ENCODE peak calls at places on chromosome 17, in seven cellular contexts. E, L, D, T, B, V and W are unnamed samples.

GRCh38 chr17:10349403-10349802 is 23.4 kb downstream of the MYH13 start:
- DNase-seq in E (peak; percentile 66), L (no peak), D (no peak), T (peak; percentile 25), B (no peak), V (no peak), W (no peak)

GRCh38 chr17:77248216-77249054 is 107.7 kb downstream of the SEC14L1 start:
- DNase-seq in E (no peak), L (no peak), D (no peak), T (no peak), B (no peak), V (no peak), W (no peak)

GRCh38 chr17:6638046-6638908 is 2.2 kb downstream of the KIAA0753 start:
- DNase-seq in E (no peak), L (no peak), D (no peak), T (no peak), B (no peak), V (no peak), W (no peak)

GRCh38 chr17:75723201-75723930 is 2.1 kb downstream of the ITGB4 start:
- DNase-seq in E (no peak), L (no peak), D (no peak), T (no peak), B (no peak), V (no peak), W (no peak)

GRCh38 chr17:75246404-75246803 is 15.0 kb downstream of the GGA3 start:
- DNase-seq in E (no peak), L (no peak), D (no peak), T (no peak), B (no peak), V (no peak), W (no peak)

GRCh38 chr17:11638700-11639265 is 40.5 kb downstream of the DNAH9 start:
- DNase-seq in E (no peak), L (no peak), D (no peak), T (no peak), B (no peak), V (no peak), W (no peak)

GRCh38 chr17:29590979-29591736 is 1.7 kb upstream of the GIT1 start:
- DNase-seq in E (peak; percentile 78), L (peak; percentile 76), D (no peak), T (peak; percentile 65), B (no peak), V (peak; percentile 50), W (no peak)

GRCh38 chr17:18139949-18140348 is 31.4 kb downstream of the MYO15A start:
- DNase-seq in E (no peak), L (no peak), D (no peak), T (peak; percentile 42), B (no peak), V (no peak), W (no peak)

GRCh38 chr17:42673885-42674754 is 2.7 kb downstream of the PLEKHH3 start:
- DNase-seq in E (peak; percentile 89), L (peak; percentile 81), D (no peak), T (peak; percentile 66), B (no peak), V (no peak), W (no peak)

GRCh38 chr17:46053911-46054534 is 55.0 kb downstream of the STH start:
- DNase-seq in E (no peak), L (no peak), D (no peak), T (peak; percentile 62), B (no peak), V (no peak), W (no peak)

GRCh38 chr17:79946352-79947231 is 89.1 kb downstream of the TBC1D16 start:
- DNase-seq in E (peak; percentile 29), L (peak; percentile 60), D (no peak), T (no peak), B (no peak), V (no peak), W (peak; percentile 6)

GRCh38 chr17:28071179-28071578 is 28.7 kb downstream of the NLK start:
- DNase-seq in E (no peak), L (no peak), D (no peak), T (no peak), B (no peak), V (no peak), W (no peak)

GRCh38 chr17:33647976-33648375 is 354.9 kb upstream of the ASIC2 start:
- DNase-seq in E (peak; percentile 51), L (no peak), D (no peak), T (peak; percentile 6), B (no peak), V (peak; percentile 15), W (no peak)
- TF ChIP-seq CTCF in E (peak; percentile 74), L (peak; percentile 51), D (peak; percentile 10), T (peak; percentile 34), B (peak; percentile 42), V (peak; percentile 74), W (peak; percentile 51)

DNA sequence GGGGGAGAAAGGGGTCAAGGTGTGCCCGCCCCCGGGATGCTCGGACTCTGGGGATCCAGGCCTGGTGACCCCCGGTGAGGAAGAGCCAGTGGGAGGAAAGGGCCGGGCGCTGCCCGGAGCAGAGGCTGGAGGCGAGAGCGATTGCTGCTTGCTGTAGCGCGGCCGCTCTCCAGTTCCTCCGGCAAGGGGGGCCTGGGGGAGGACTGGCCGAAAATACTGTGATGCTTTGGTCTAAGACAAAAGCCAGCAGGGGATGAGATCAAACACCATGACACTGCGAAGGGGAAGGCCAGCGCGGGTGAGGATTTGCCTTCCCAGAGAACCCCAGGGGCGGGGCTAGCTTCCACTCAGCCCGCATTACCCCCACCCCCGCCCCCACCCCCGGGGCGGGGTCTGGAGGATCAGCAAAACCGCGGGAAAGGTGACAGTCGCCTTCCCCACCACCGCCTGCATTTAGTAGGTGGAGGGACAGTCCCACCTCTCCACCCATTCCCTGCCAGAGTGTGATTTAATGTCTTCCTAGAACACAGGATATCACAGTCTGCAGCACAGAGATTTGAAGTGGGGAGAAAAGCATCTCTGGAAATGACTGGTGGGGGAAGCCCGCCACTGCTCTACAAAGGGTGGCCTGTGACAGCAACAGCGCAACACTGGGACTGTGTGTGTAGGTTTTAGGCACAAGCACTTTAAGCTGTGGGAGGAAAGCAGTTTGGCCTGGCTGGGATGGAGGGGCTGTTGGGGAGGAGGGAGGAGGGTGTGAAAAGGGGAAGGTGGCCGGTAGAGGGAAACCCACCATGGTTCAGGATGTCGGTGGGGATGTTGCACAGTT is 25.7 kb downstream of the MRC2 start:
- DNase-seq in E (peak; percentile 95), L (peak; percentile 90), D (no peak), T (peak; percentile 76), B (no peak), V (peak; percentile 64), W (peak; percentile 95)
- TF ChIP-seq CTCF in E (no peak), L (no peak), D (no peak), T (no peak), B (peak; percentile 21), V (no peak), W (no peak)

GRCh38 chr17:40035162-40035559 is 19.0 kb downstream of the MED24 start:
- DNase-seq in E (peak; percentile 91), L (no peak), D (no peak), T (peak; percentile 62), B (no peak), V (peak; percentile 65), W (peak; percentile 77)

GRCh38 chr17:40034426-40035161 is 19.4 kb downstream of the CSF3 start:
- DNase-seq in E (no peak), L (no peak), D (no peak), T (no peak), B (no peak), V (no peak), W (no peak)

GRCh38 chr17:40033339-40033738 is 18.1 kb downstream of the CSF3 start:
- DNase-seq in E (no peak), L (no peak), D (no peak), T (no peak), B (no peak), V (no peak), W (no peak)

GRCh38 chr17:40038882-40039513 is 15.2 kb downstream of the MED24 start:
- DNase-seq in E (peak; percentile 74), L (no peak), D (peak; percentile 61), T (peak; percentile 84), B (peak; percentile 69), V (peak; percentile 29), W (peak; percentile 8)
- TF ChIP-seq CTCF in E (peak; percentile 75), L (peak; percentile 71), D (peak; percentile 54), T (peak; percentile 83), B (peak; percentile 91), V (peak; percentile 61), W (peak; percentile 46)

DNA sequence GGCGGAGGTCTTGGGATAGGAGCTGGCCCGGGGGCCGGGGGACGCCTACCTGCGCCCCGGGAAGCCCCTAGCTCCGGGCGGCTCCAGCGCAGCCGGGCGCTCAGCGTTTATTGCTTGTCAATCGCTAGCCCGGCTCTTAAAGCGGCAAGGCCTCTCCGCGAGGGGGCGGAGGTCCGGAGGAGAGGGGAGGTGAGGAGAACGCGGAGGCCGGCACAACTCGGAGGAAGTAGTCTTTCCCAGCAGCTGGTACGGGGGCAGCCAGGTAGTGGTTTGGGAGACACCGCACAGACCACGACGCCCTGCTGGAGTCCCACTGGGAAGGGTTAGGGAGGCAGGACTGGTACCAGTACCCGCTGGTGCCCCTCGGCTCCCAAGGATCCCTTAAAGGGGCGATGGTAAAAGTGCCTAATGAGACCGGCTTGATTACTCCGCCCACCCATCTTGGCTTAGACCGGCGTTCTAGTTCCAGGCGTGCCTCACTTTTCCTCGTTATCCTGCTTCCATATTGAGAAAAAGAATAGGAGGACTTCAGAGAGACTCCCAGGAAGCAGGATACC is at the start of gene MPP2:
- DNase-seq in E (peak; percentile 94), L (peak; percentile 75), D (peak; percentile 25), T (peak; percentile 52), B (no peak), V (peak; percentile 77), W (peak; percentile 73)
- TF ChIP-seq CTCF in E (no peak), L (no peak), D (no peak), T (no peak), B (peak; percentile 41), V (no peak), W (no peak)

DNA sequence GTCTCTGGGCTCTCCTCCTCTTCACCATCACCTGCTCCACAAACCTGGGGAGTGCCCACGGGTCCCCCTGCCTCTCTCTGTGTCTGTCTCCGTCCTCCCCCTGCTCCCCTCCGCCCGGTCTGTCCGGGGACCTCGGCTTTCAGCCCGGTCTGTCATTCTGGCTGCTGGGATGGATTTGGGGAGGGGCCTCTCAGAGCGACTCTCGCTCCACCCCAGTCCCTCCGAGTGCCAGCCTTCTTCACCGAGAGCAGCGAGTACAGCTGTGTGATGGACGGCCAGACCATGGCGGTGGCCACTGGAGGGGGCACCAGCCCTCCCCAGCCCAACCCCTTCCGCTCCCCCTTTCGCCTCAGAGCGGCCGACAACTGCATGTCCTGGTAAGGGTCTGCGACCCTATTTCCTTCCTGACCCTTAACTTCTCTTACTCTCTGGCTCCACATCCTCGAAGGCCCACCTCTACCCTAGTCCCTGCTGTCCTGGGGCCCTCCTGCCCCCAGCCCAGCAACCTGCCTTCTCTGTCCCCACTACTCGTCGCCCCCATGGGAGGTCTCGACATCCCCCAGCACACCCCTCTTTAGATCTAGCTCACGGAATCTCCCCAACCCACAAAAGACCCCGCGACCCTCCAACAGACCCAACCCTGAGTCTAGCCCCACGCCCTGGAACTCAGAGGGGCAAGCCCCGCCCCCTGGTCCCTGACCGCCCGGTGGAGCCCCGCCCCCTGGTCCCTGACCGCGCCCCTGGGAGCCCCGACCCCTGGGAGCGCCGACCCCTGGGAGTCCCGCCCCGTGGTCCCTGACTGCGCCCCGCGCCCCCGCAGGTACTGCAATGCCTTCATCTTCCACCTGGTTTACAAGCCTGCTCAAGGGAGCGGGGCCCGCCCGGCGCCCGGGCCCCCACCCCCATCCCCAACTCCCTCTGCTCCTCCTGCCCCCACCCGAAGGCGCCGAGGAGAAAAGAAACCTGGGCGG is 5.6 kb upstream of the CXCL16 start:
- DNase-seq in E (peak; percentile 95), L (no peak), D (no peak), T (no peak), B (no peak), V (peak; percentile 12), W (no peak)
- TF ChIP-seq CTCF in E (peak; percentile 38), L (no peak), D (no peak), T (no peak), B (no peak), V (no peak), W (no peak)

GRCh38 chr17:63399316-63399715 is 46.8 kb downstream of the CYB561 start:
- DNase-seq in E (no peak), L (no peak), D (no peak), T (peak; percentile 77), B (peak; percentile 41), V (no peak), W (no peak)
- TF ChIP-seq CTCF in E (no peak), L (no peak), D (no peak), T (peak; percentile 12), B (peak; percentile 7), V (no peak), W (no peak)